ENCODE peak calls at places on chromosomes 13 and 19, in seven cellular contexts. One of them, this sample, is unnamed.

GRCh38 chr13:106403280-106403679 is 132.2 kb downstream of the EFNB2 start:
- DNase-seq in stomach: no peak
- DNase-seq in iris pigment epithelial cell: no peak
- DNase-seq in ecto neural progenitor cell: no peak
- DNase-seq in nucleus accumbens: no peak
- DNase-seq in NCI-H1105 treated with DMSO at 0.1 percent for 48 hours: no peak
- DNase-seq in myocyte: no peak
- DNase-seq in this sample: no peak

GRCh38 chr19:33279430-33280350 is 22.6 kb downstream of the CEBPA start:
- DNase-seq in NCI-H1105 treated with DMSO at 0.1 percent for 48 hours: no peak
- DNase-seq in stomach: no peak
- DNase-seq in nucleus accumbens: no peak
- DNase-seq in myocyte: no peak
- DNase-seq in ecto neural progenitor cell: no peak
- DNase-seq in iris pigment epithelial cell: no peak
- DNase-seq in this sample: no peak

GRCh38 chr13:110637747-110638146 is 22.4 kb downstream of the NAXD start:
- DNase-seq in ecto neural progenitor cell: peak; percentile 30
- DNase-seq in stomach: no peak
- DNase-seq in nucleus accumbens: no peak
- DNase-seq in iris pigment epithelial cell: no peak
- DNase-seq in myocyte: no peak
- DNase-seq in NCI-H1105 treated with DMSO at 0.1 percent for 48 hours: no peak
- DNase-seq in this sample: no peak

GRCh38 chr13:27794075-27794691 is 1.9 kb downstream of the GSX1 start:
- DNase-seq in nucleus accumbens: peak; percentile 7
- DNase-seq in stomach: no peak
- DNase-seq in myocyte: no peak
- DNase-seq in ecto neural progenitor cell: no peak
- DNase-seq in NCI-H1105 treated with DMSO at 0.1 percent for 48 hours: no peak
- DNase-seq in iris pigment epithelial cell: no peak
- DNase-seq in this sample: no peak

GRCh38 chr19:33408116-33408515 is 34.6 kb downstream of the CEBPG start:
- DNase-seq in stomach: no peak
- DNase-seq in iris pigment epithelial cell: no peak
- DNase-seq in nucleus accumbens: no peak
- DNase-seq in myocyte: no peak
- DNase-seq in ecto neural progenitor cell: no peak
- DNase-seq in NCI-H1105 treated with DMSO at 0.1 percent for 48 hours: no peak
- DNase-seq in this sample: no peak

GRCh38 chr19:35000647-35001501 is 751 bp downstream of the GRAMD1A start:
- DNase-seq in nucleus accumbens: no peak
- DNase-seq in iris pigment epithelial cell: peak; percentile 57
- DNase-seq in stomach: no peak
- DNase-seq in NCI-H1105 treated with DMSO at 0.1 percent for 48 hours: no peak
- DNase-seq in ecto neural progenitor cell: no peak
- DNase-seq in myocyte: peak; percentile 43
- DNase-seq in this sample: peak; percentile 61

GRCh38 chr13:51000576-51001260 is 91.1 kb downstream of the RNASEH2B start:
- DNase-seq in nucleus accumbens: no peak
- DNase-seq in NCI-H1105 treated with DMSO at 0.1 percent for 48 hours: peak; percentile 84
- DNase-seq in myocyte: peak; percentile 79
- DNase-seq in stomach: no peak
- DNase-seq in ecto neural progenitor cell: no peak
- DNase-seq in iris pigment epithelial cell: peak; percentile 14
- DNase-seq in this sample: no peak

GRCh38 chr19:56314018-56314583 is 538 bp downstream of the ZSCAN5A start:
- DNase-seq in ecto neural progenitor cell: no peak
- DNase-seq in iris pigment epithelial cell: peak; percentile 31
- DNase-seq in myocyte: no peak
- DNase-seq in nucleus accumbens: no peak
- DNase-seq in NCI-H1105 treated with DMSO at 0.1 percent for 48 hours: no peak
- DNase-seq in stomach: no peak
- DNase-seq in this sample: no peak

GRCh38 chr13:113917523-113918371 is 53.9 kb upstream of the GAS6 start:
- DNase-seq in nucleus accumbens: no peak
- DNase-seq in myocyte: no peak
- DNase-seq in ecto neural progenitor cell: no peak
- DNase-seq in NCI-H1105 treated with DMSO at 0.1 percent for 48 hours: no peak
- DNase-seq in stomach: peak; percentile 23
- DNase-seq in iris pigment epithelial cell: no peak
- DNase-seq in this sample: no peak

GRCh38 chr13:102361113-102361512 is 40.7 kb downstream of the FGF14 start:
- DNase-seq in myocyte: no peak
- DNase-seq in stomach: no peak
- DNase-seq in iris pigment epithelial cell: no peak
- DNase-seq in ecto neural progenitor cell: no peak
- DNase-seq in NCI-H1105 treated with DMSO at 0.1 percent for 48 hours: no peak
- DNase-seq in nucleus accumbens: no peak
- DNase-seq in this sample: no peak

GRCh38 chr19:53870485-53870844 is 2.8 kb downstream of the MYADM start:
- DNase-seq in stomach: peak; percentile 60
- DNase-seq in ecto neural progenitor cell: peak; percentile 62
- DNase-seq in NCI-H1105 treated with DMSO at 0.1 percent for 48 hours: no peak
- DNase-seq in iris pigment epithelial cell: peak; percentile 37
- DNase-seq in nucleus accumbens: no peak
- DNase-seq in myocyte: no peak
- DNase-seq in this sample: no peak

GRCh38 chr13:100674363-100674847 is at the start of gene TMTC4:
- DNase-seq in nucleus accumbens: no peak
- DNase-seq in NCI-H1105 treated with DMSO at 0.1 percent for 48 hours: no peak
- DNase-seq in ecto neural progenitor cell: no peak
- DNase-seq in iris pigment epithelial cell: no peak
- DNase-seq in stomach: no peak
- DNase-seq in myocyte: no peak
- DNase-seq in this sample: no peak

GRCh38 chr13:113786262-113786841 is 27.3 kb downstream of the TMEM255B start:
- DNase-seq in myocyte: peak; percentile 17
- DNase-seq in nucleus accumbens: no peak
- DNase-seq in stomach: peak; percentile 8
- DNase-seq in iris pigment epithelial cell: peak; percentile 41
- DNase-seq in NCI-H1105 treated with DMSO at 0.1 percent for 48 hours: no peak
- DNase-seq in ecto neural progenitor cell: no peak
- DNase-seq in this sample: no peak

This sample was measured in retina.